ENCODE peak calls at places on chromosome 21, in five cellular contexts. One of them, this sample, is unnamed.

GRCh38 chr21:42387843-42388242 is 8.0 kb downstream of the TMPRSS3 start:
- DNase-seq in stomach: no peak
- DNase-seq in pancreas: no peak
- DNase-seq in NB4: no peak
- DNase-seq in H1: no peak
- DNase-seq in this sample: no peak

GRCh38 chr21:41318218-41318617 is 1.6 kb downstream of the FAM3B start:
- DNase-seq in pancreas: no peak
- DNase-seq in stomach: no peak
- DNase-seq in NB4: no peak
- DNase-seq in H1: no peak
- DNase-seq in this sample: no peak

GRCh38 chr21:14686466-14687276 is 140.6 kb upstream of the SAMSN1 start:
- DNase-seq in H1: no peak
- DNase-seq in stomach: no peak
- DNase-seq in NB4: peak; percentile 11
- DNase-seq in pancreas: no peak
- DNase-seq in this sample: no peak

GRCh38 chr21:41196990-41197389 is 29.0 kb downstream of the BACE2 start:
- DNase-seq in stomach: no peak
- DNase-seq in NB4: no peak
- DNase-seq in pancreas: no peak
- DNase-seq in H1: no peak
- DNase-seq in this sample: no peak

GRCh38 chr21:43352568-43353281 is 74.2 kb downstream of the SIK1 start:
- DNase-seq in pancreas: no peak
- DNase-seq in NB4: peak; percentile 45
- DNase-seq in H1: no peak
- DNase-seq in stomach: no peak
- DNase-seq in this sample: no peak

GRCh38 chr21:16605588-16605987 is 875.8 kb downstream of the USP25 start:
- DNase-seq in stomach: no peak
- DNase-seq in pancreas: no peak
- DNase-seq in H1: no peak
- DNase-seq in NB4: no peak
- DNase-seq in this sample: no peak

GRCh38 chr21:25887646-25888321 is 153.0 kb downstream of the GABPA start:
- DNase-seq in NB4: no peak
- DNase-seq in pancreas: no peak
- DNase-seq in stomach: no peak
- DNase-seq in H1: no peak
- DNase-seq in this sample: no peak

GRCh38 chr21:43991447-43991991 is 20.6 kb upstream of the TRAPPC10 start:
- DNase-seq in NB4: no peak
- DNase-seq in H1: no peak
- DNase-seq in pancreas: no peak
- DNase-seq in stomach: no peak
- DNase-seq in this sample: no peak

GRCh38 chr21:18178509-18178908 is 66.1 kb upstream of the CHODL start:
- DNase-seq in pancreas: no peak
- DNase-seq in NB4: no peak
- DNase-seq in stomach: no peak
- DNase-seq in H1: no peak
- DNase-seq in this sample: no peak

GRCh38 chr21:41766883-41767605 is at the start of gene RIPK4:
- DNase-seq in H1: peak; percentile 44
- DNase-seq in NB4: no peak
- DNase-seq in stomach: peak; percentile 92
- DNase-seq in pancreas: peak; percentile 87
- DNase-seq in this sample: peak; percentile 88

GRCh38 chr21:14046401-14046800 is 164.4 kb downstream of the LIPI start:
- DNase-seq in stomach: no peak
- DNase-seq in pancreas: no peak
- DNase-seq in NB4: no peak
- DNase-seq in H1: no peak
- DNase-seq in this sample: no peak

GRCh38 chr21:23401278-23401677 is 2206.0 kb downstream of the MRPL39 start:
- DNase-seq in pancreas: no peak
- DNase-seq in H1: no peak
- DNase-seq in stomach: no peak
- DNase-seq in NB4: peak; percentile 27
- DNase-seq in this sample: no peak

GRCh38 chr21:31630062-31630711 is 29.3 kb upstream of the SOD1 start:
- DNase-seq in H1: no peak
- DNase-seq in NB4: no peak
- DNase-seq in stomach: peak; percentile 84
- DNase-seq in pancreas: peak; percentile 83
- DNase-seq in this sample: peak; percentile 67

GRCh38 chr21:35116777-35117176 is 67.7 kb upstream of the RUNX1 start:
- DNase-seq in stomach: no peak
- DNase-seq in pancreas: no peak
- DNase-seq in H1: no peak
- DNase-seq in NB4: no peak
- DNase-seq in this sample: no peak

DNA sequence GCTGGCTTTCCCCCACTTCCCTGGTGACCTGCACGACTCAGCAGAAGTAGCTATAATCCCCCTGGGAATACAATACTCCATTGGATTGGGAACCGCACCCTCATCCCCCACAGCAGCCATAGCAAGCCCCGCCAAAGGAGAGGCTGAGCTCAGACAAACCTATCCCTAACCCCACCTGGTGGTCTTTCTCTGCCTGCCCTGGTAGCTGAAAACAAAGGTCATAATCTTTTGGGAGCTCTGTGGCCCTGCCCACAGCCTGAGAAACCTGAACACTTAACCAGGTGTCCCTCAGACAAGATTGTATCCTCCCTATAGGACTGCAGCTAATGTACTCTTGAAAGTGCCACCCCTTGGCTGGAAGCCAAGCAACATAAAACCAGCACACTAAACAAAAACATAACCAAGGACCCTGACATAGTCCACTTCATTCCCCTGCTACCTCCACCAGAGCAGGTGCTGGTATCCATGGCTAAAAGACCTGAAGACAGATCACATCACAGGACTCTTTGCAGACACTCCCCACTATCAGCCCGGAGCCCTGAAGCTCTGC is 71.6 kb upstream of the RUNX1 start:
- DNase-seq in H1: no peak
- DNase-seq in NB4: no peak
- DNase-seq in stomach: no peak
- DNase-seq in pancreas: no peak
- DNase-seq in this sample: no peak
- TF ChIP-seq CTCF in H1: peak; percentile 11
- TF ChIP-seq CTCF in NB4: no peak
- TF ChIP-seq CTCF in stomach: no peak
- TF ChIP-seq CTCF in pancreas: no peak
- TF ChIP-seq CTCF in this sample: no peak

GRCh38 chr21:34129039-34129891 is 55.9 kb downstream of the MRPS6 start:
- DNase-seq in NB4: no peak
- DNase-seq in stomach: peak; percentile 35
- DNase-seq in pancreas: peak; percentile 31
- DNase-seq in H1: peak; percentile 5
- DNase-seq in this sample: no peak
- TF ChIP-seq CTCF in NB4: no peak
- TF ChIP-seq CTCF in stomach: no peak
- TF ChIP-seq CTCF in pancreas: no peak
- TF ChIP-seq CTCF in H1: no peak
- TF ChIP-seq CTCF in this sample: no peak

GRCh38 chr21:33374874-33375644 is 28.2 kb upstream of the IFNGR2 start:
- DNase-seq in pancreas: no peak
- DNase-seq in NB4: no peak
- DNase-seq in stomach: no peak
- DNase-seq in H1: no peak
- DNase-seq in this sample: no peak

GRCh38 chr21:33372582-33372981 is 30.6 kb upstream of the IFNGR2 start:
- DNase-seq in stomach: no peak
- DNase-seq in pancreas: no peak
- DNase-seq in H1: no peak
- DNase-seq in NB4: no peak
- DNase-seq in this sample: no peak

GRCh38 chr21:33377221-33377620 is 26.0 kb upstream of the IFNGR2 start:
- DNase-seq in stomach: no peak
- DNase-seq in pancreas: no peak
- DNase-seq in H1: no peak
- DNase-seq in NB4: no peak
- DNase-seq in this sample: no peak

GRCh38 chr21:33373451-33373850 is 29.8 kb upstream of the IFNGR2 start:
- DNase-seq in H1: no peak
- DNase-seq in NB4: no peak
- DNase-seq in stomach: no peak
- DNase-seq in pancreas: no peak
- DNase-seq in this sample: no peak

GRCh38 chr21:33374080-33374873 is 28.9 kb upstream of the IFNGR2 start:
- DNase-seq in H1: no peak
- DNase-seq in stomach: peak; percentile 58
- DNase-seq in pancreas: peak; percentile 46
- DNase-seq in NB4: peak; percentile 82
- DNase-seq in this sample: peak; percentile 60
- TF ChIP-seq CTCF in H1: peak; percentile 70
- TF ChIP-seq CTCF in stomach: peak; percentile 27
- TF ChIP-seq CTCF in pancreas: peak; percentile 13
- TF ChIP-seq CTCF in NB4: peak; percentile 69
- TF ChIP-seq CTCF in this sample: peak; percentile 73

GRCh38 chr21:34358866-34359265 is 4.9 kb upstream of the KCNE2 start:
- DNase-seq in NB4: no peak
- DNase-seq in H1: no peak
- DNase-seq in pancreas: no peak
- DNase-seq in stomach: no peak
- DNase-seq in this sample: no peak
- TF ChIP-seq CTCF in NB4: no peak
- TF ChIP-seq CTCF in H1: no peak
- TF ChIP-seq CTCF in pancreas: no peak
- TF ChIP-seq CTCF in stomach: no peak
- TF ChIP-seq CTCF in this sample: no peak

GRCh38 chr21:38622827-38623209 is 124.5 kb upstream of the ERG start:
- DNase-seq in H1: no peak
- DNase-seq in NB4: no peak
- DNase-seq in pancreas: no peak
- DNase-seq in stomach: no peak
- DNase-seq in this sample: no peak

GRCh38 chr21:38623552-38623951 is 125.3 kb upstream of the ERG start:
- DNase-seq in pancreas: no peak
- DNase-seq in NB4: no peak
- DNase-seq in stomach: no peak
- DNase-seq in H1: no peak
- DNase-seq in this sample: no peak

GRCh38 chr21:38622081-38622826 is 124.0 kb upstream of the ERG start:
- DNase-seq in pancreas: no peak
- DNase-seq in H1: no peak
- DNase-seq in NB4: no peak
- DNase-seq in stomach: no peak
- DNase-seq in this sample: no peak

GRCh38 chr21:38619865-38620513 is 121.7 kb upstream of the ERG start:
- DNase-seq in H1: no peak
- DNase-seq in pancreas: no peak
- DNase-seq in stomach: no peak
- DNase-seq in NB4: peak; percentile 48
- DNase-seq in this sample: no peak

GRCh38 chr21:38621132-38621531 is 122.9 kb upstream of the ERG start:
- DNase-seq in NB4: no peak
- DNase-seq in H1: no peak
- DNase-seq in stomach: no peak
- DNase-seq in pancreas: no peak
- DNase-seq in this sample: no peak
- TF ChIP-seq CTCF in NB4: no peak
- TF ChIP-seq CTCF in H1: no peak
- TF ChIP-seq CTCF in stomach: no peak
- TF ChIP-seq CTCF in pancreas: no peak
- TF ChIP-seq CTCF in this sample: no peak

This sample was measured in right lobe of liver.